ENCODE peak calls at places on chromosomes 11 and 22, in five cellular contexts. B, I, L, G and Z are unnamed samples.

GRCh38 chr11:13000721-13001120 is 8.4 kb upstream of the RASSF10 start:
- DNase-seq in B (no peak), I (no peak), L (no peak), G (no peak), Z (no peak)

GRCh38 chr11:65960824-65961266 is 689 bp upstream of the SART1 start:
- DNase-seq in B (no peak), I (no peak), L (no peak), G (no peak), Z (no peak)

GRCh38 chr11:2806351-2807058 is 79.1 kb downstream of the CDKN1C start:
- DNase-seq in B (no peak), I (no peak), L (no peak), G (no peak), Z (no peak)

GRCh38 chr11:2789331-2789730 is 89.5 kb upstream of the KCNQ1OT1 start:
- DNase-seq in B (no peak), I (no peak), L (no peak), G (no peak), Z (no peak)

GRCh38 chr11:82738116-82738515 is 4.5 kb upstream of the FAM181B start:
- DNase-seq in B (no peak), I (no peak), L (no peak), G (no peak), Z (no peak)

GRCh38 chr22:38398609-38399401 is 56.2 kb downstream of the KCNJ4 start:
- DNase-seq in B (peak), I (peak), L (peak), G (peak), Z (peak)

GRCh38 chr22:38417252-38418060 is 37.5 kb downstream of the KCNJ4 start:
- DNase-seq in B (no peak), I (no peak), L (no peak), G (no peak), Z (no peak)

GRCh38 chr11:117145393-117145761 is 1.3 kb downstream of the PAFAH1B2 start:
- DNase-seq in B (no peak), I (no peak), L (peak), G (no peak), Z (peak)

GRCh38 chr22:31585161-31585859 is 76.7 kb downstream of the PISD start:
- DNase-seq in B (no peak), I (no peak), L (no peak), G (no peak), Z (no peak)

GRCh38 chr22:39214383-39215069 is 30.3 kb downstream of the PDGFB start:
- DNase-seq in B (no peak), I (no peak), L (peak), G (no peak), Z (no peak)